ENCODE peak calls at places on chromosomes 11 and 22, in four cellular contexts. S is Caco-2, B is RWPE1, O is spleen. N is an unnamed sample.

GRCh38 chr22:39967103-39967829 is 7.1 kb downstream of the TMA7B start:
- DNase-seq in S (no peak), B (no peak), O (no peak), N (peak)

GRCh38 chr11:120561286-120561685 is 49.7 kb downstream of the GRIK4 start:
- DNase-seq in S (peak), B (no peak), O (peak), N (no peak)

GRCh38 chr11:70662691-70663098 is 264.4 kb downstream of the CTTN start:
- DNase-seq in S (no peak), B (no peak), O (no peak), N (no peak)

GRCh38 chr22:50432131-50432870 is 42.5 kb downstream of the SBF1 start:
- DNase-seq in S (no peak), B (no peak), O (no peak), N (no peak)

GRCh38 chr11:66371627-66372415 is at the start of gene SLC29A2:
- DNase-seq in S (peak), B (peak), O (peak), N (no peak)

GRCh38 chr22:41070665-41071331 is 21.6 kb upstream of the EP300 start:
- DNase-seq in S (no peak), B (no peak), O (no peak), N (no peak)

GRCh38 chr22:44338906-44339305 is 26.2 kb upstream of the SHISAL1 start:
- DNase-seq in S (no peak), B (no peak), O (no peak), N (no peak)

GRCh38 chr22:47289316-47289985 is 527.0 kb downstream of the TBC1D22A start:
- DNase-seq in S (peak), B (no peak), O (no peak), N (no peak)

GRCh38 chr22:37316405-37316804 is 34.1 kb downstream of the CYTH4 start:
- DNase-seq in S (no peak), B (no peak), O (no peak), N (no peak)

GRCh38 chr11:47992959-47993820 is 12.8 kb downstream of the PTPRJ start:
- DNase-seq in S (no peak), B (no peak), O (peak), N (peak)

GRCh38 chr11:92888701-92889100 is 80.8 kb upstream of the MTNR1B start:
- DNase-seq in S (no peak), B (no peak), O (no peak), N (no peak)

GRCh38 chr11:8111636-8112035 is 30.6 kb downstream of the TUB start:
- DNase-seq in S (no peak), B (no peak), O (peak), N (no peak)

GRCh38 chr22:35337932-35338331 is 38.2 kb downstream of the TOM1 start:
- DNase-seq in S (no peak), B (no peak), O (no peak), N (no peak)

GRCh38 chr11:110373061-110373702 is 56.6 kb upstream of the FDX1 start:
- DNase-seq in S (no peak), B (peak), O (no peak), N (peak)

GRCh38 chr11:65776196-65776595 is 4.6 kb downstream of the AP5B1 start:
- DNase-seq in S (peak), B (no peak), O (peak), N (no peak)

GRCh38 chr11:2541881-2542361 is 97.1 kb downstream of the KCNQ1 start:
- DNase-seq in S (peak), B (no peak), O (peak), N (no peak)

GRCh38 chr11:20584093-20584774 is 15.2 kb upstream of the SLC6A5 start:
- DNase-seq in S (no peak), B (peak), O (no peak), N (no peak)

GRCh38 chr11:73284106-73284505 is 12.0 kb downstream of the P2RY6 start:
- DNase-seq in S (no peak), B (no peak), O (peak), N (no peak)

GRCh38 chr11:73271936-73272679 is at the start of gene P2RY6:
- DNase-seq in S (peak), B (peak), O (no peak), N (no peak)

GRCh38 chr11:61022311-61023085 is 51.0 kb downstream of the CD6 start:
- DNase-seq in S (no peak), B (no peak), O (no peak), N (no peak)

GRCh38 chr11:102783720-102784119 is 3.3 kb upstream of the MMP10 start:
- DNase-seq in S (no peak), B (peak), O (no peak), N (no peak)

GRCh38 chr11:119694334-119694733 is 34.7 kb downstream of the NECTIN1 start:
- DNase-seq in S (no peak), B (no peak), O (no peak), N (no peak)

GRCh38 chr22:36369922-36370781 is 17.6 kb downstream of the MYH9 start:
- DNase-seq in S (peak), B (no peak), O (peak), N (peak)

GRCh38 chr11:69605737-69606526 is 35.0 kb upstream of the CCND1 start:
- DNase-seq in S (no peak), B (no peak), O (no peak), N (no peak)

GRCh38 chr11:88231894-88232482 is 56.7 kb upstream of the RAB38 start:
- DNase-seq in S (no peak), B (peak), O (no peak), N (peak)

GRCh38 chr11:121611242-121611641 is 158.5 kb upstream of the SORL1-AS1 start:
- DNase-seq in S (no peak), B (no peak), O (no peak), N (no peak)

GRCh38 chr11:35304900-35305299 is 114.5 kb downstream of the SLC1A2 start:
- DNase-seq in S (no peak), B (no peak), O (no peak), N (no peak)

GRCh38 chr11:75445315-75445953 is 12.4 kb upstream of the KLHL35 start:
- DNase-seq in S (peak), B (peak), O (peak), N (peak)

GRCh38 chr11:93560534-93560933 is 17.3 kb upstream of the SMCO4 start:
- DNase-seq in S (no peak), B (no peak), O (no peak), N (no peak)

N was measured in endothelial cell of umbilical vein.